ENCODE peak calls at places on chromosomes 2 and 18, in seven cellular contexts. J, Q, W, H, E, C and Y are unnamed samples.

GRCh38 chr18:8433323-8433722 is 175.9 kb upstream of the RAB12 start:
- DNase-seq in J (no peak), Q (no peak), W (no peak), H (no peak), E (no peak), C (no peak), Y (no peak)

GRCh38 chr2:105606081-105606480 is 138.6 kb upstream of the NCK2 start:
- DNase-seq in J (no peak), Q (no peak), W (no peak), H (no peak), E (no peak), C (no peak), Y (no peak)

GRCh38 chr2:171434671-171434980 is 600 bp downstream of the DCAF17 start:
- DNase-seq in J (no peak), Q (no peak), W (no peak), H (no peak), E (no peak), C (no peak), Y (no peak)

GRCh38 chr2:67215214-67215613 is 181.9 kb upstream of the ETAA1 start:
- DNase-seq in J (peak), Q (peak), W (peak), H (peak), E (peak), C (no peak), Y (peak)

GRCh38 chr18:75131455-75132000 is 77.4 kb downstream of the PTGR3 start:
- DNase-seq in J (no peak), Q (no peak), W (no peak), H (no peak), E (no peak), C (no peak), Y (no peak)

GRCh38 chr2:240913810-240914644 is 7.9 kb downstream of the CROCC2 start:
- DNase-seq in J (peak), Q (peak), W (peak), H (peak), E (peak), C (peak), Y (peak)

GRCh38 chr2:47265751-47266231 is 110.7 kb upstream of the STPG4 start:
- DNase-seq in J (no peak), Q (no peak), W (no peak), H (no peak), E (no peak), C (no peak), Y (no peak)

GRCh38 chr2:240884221-240884620 is 11.7 kb downstream of the MAB21L4 start:
- DNase-seq in J (no peak), Q (no peak), W (no peak), H (no peak), E (no peak), C (no peak), Y (no peak)

GRCh38 chr18:25795178-25795577 is 295.2 kb downstream of the SS18 start:
- DNase-seq in J (no peak), Q (no peak), W (no peak), H (no peak), E (no peak), C (no peak), Y (no peak)

GRCh38 chr2:160406591-160407392 is 86.8 kb downstream of the RBMS1 start:
- DNase-seq in J (peak), Q (peak), W (peak), H (peak), E (peak), C (peak), Y (peak)

GRCh38 chr2:204234879-204235278 is 298.3 kb downstream of the ICOS start:
- DNase-seq in J (no peak), Q (no peak), W (no peak), H (peak), E (no peak), C (no peak), Y (no peak)

GRCh38 chr2:88603146-88603545 is 24.1 kb downstream of the EIF2AK3 start:
- DNase-seq in J (no peak), Q (no peak), W (no peak), H (peak), E (no peak), C (no peak), Y (no peak)

GRCh38 chr2:140354544-140354943 is 1574.4 kb upstream of the NXPH2 start:
- DNase-seq in J (no peak), Q (no peak), W (no peak), H (no peak), E (no peak), C (no peak), Y (no peak)

GRCh38 chr2:188333751-188334524 is 42.3 kb downstream of the GULP1 start:
- DNase-seq in J (no peak), Q (no peak), W (no peak), H (peak), E (peak), C (no peak), Y (no peak)

GRCh38 chr2:159227467-159227866 is 59.0 kb downstream of the WDSUB1 start:
- DNase-seq in J (no peak), Q (no peak), W (no peak), H (no peak), E (no peak), C (no peak), Y (no peak)

GRCh38 chr2:98134601-98135000 is 47.6 kb downstream of the VWA3B start:
- DNase-seq in J (no peak), Q (no peak), W (no peak), H (no peak), E (no peak), C (no peak), Y (no peak)

GRCh38 chr2:177172034-177172880 is 40.3 kb upstream of the HNRNPA3 start:
- DNase-seq in J (no peak), Q (no peak), W (no peak), H (peak), E (no peak), C (no peak), Y (peak)

GRCh38 chr2:218026676-218027425 is 24.1 kb upstream of the TNS1 start:
- DNase-seq in J (no peak), Q (no peak), W (peak), H (no peak), E (no peak), C (no peak), Y (no peak)

GRCh38 chr2:205746408-205746785 is 64.1 kb downstream of the NRP2 start:
- DNase-seq in J (no peak), Q (no peak), W (no peak), H (no peak), E (no peak), C (no peak), Y (peak)

GRCh38 chr2:10478298-10478625 is 30.1 kb upstream of the ODC1 start:
- DNase-seq in J (no peak), Q (no peak), W (no peak), H (no peak), E (no peak), C (no peak), Y (no peak)

GRCh38 chr2:195498176-195498575 is 158.8 kb upstream of the SLC39A10 start:
- DNase-seq in J (no peak), Q (peak), W (peak), H (peak), E (peak), C (peak), Y (peak)

GRCh38 chr2:219912530-219912929 is 285.1 kb downstream of the SLC4A3 start:
- DNase-seq in J (no peak), Q (no peak), W (no peak), H (peak), E (peak), C (no peak), Y (no peak)

GRCh38 chr2:16684676-16685339 is 19.2 kb upstream of the CYRIA start:
- DNase-seq in J (no peak), Q (no peak), W (no peak), H (no peak), E (no peak), C (no peak), Y (no peak)

GRCh38 chr2:36376992-36377738 is 21.6 kb downstream of the CRIM1 start:
- DNase-seq in J (no peak), Q (no peak), W (no peak), H (no peak), E (peak), C (no peak), Y (peak)

GRCh38 chr2:69340101-69340775 is 46.8 kb downstream of the GFPT1 start:
- DNase-seq in J (no peak), Q (no peak), W (no peak), H (peak), E (peak), C (no peak), Y (no peak)

DNA sequence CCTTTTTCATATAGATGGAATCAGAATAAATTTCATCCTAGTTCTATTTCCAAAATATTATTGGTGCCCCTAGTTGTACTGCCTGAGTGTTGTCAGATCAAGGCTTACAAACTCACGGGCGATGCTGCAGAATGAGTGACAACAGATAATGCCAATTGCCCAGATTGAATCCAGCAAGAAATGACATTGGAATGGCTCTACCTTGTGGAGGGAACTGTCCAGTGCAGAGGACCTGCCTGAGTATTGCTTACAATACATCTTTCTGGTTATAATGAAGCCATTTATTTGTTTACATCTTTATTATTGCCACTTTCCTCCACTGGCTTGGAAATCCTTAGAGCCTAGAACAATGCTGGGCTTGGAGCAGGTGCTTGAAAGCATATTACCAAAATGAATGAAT is 7.8 kb upstream of the IL1R2 start:
- DNase-seq in J (no peak), Q (no peak), W (no peak), H (no peak), E (no peak), C (no peak), Y (no peak)
- TF ChIP-seq CTCF in J (no peak), Q (no peak), W (peak), H (peak), E (peak), C (no peak), Y (no peak)

DNA sequence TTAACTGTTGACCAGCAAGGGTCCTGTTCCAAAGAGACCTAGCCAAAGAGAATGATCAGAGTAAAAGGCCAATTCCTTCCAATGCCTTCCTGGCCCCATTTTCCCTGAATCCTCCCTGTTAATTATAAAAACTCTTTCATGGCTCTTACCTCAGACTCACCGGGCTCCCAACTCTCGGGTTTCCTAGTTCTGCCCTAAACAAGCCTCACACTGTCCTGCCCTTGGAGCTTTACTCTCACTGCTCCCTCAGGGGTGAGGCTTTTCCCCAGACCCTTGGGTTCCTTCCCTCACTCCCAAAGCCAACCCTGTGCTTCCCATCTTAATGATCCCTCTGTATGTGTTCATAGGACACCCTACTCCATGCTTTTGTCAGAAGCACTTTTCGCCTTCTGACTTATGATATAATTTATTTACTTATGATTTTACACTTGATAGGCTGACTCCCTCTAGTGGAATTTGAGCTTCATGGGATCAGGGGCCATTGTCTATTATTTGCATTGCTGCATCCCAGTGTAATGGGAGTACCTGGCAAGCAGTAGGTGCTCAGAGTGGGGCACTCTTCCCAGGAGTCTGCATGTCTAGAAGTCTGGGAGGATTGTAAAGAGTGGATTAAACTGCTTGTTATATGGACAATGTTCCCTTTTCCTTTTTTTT is 29.9 kb upstream of the ZNG1B start:
- DNase-seq in J (no peak), Q (no peak), W (no peak), H (peak), E (no peak), C (no peak), Y (no peak)
- TF ChIP-seq CTCF in J (no peak), Q (no peak), W (no peak), H (peak), E (peak), C (no peak), Y (no peak)

GRCh38 chr18:32019251-32019943 is 772 bp downstream of the RNF125 start:
- DNase-seq in J (no peak), Q (peak), W (no peak), H (no peak), E (peak), C (peak), Y (peak)
- TF ChIP-seq CTCF in J (no peak), Q (no peak), W (no peak), H (no peak), E (no peak), C (no peak), Y (no peak)

GRCh38 chr18:50275503-50276036 is 5.8 kb downstream of the MBD1 start:
- DNase-seq in J (no peak), Q (no peak), W (no peak), H (no peak), E (no peak), C (no peak), Y (no peak)

GRCh38 chr18:50274044-50274442 is 7.3 kb downstream of the MBD1 start:
- DNase-seq in J (no peak), Q (no peak), W (no peak), H (no peak), E (no peak), C (no peak), Y (no peak)

GRCh38 chr18:50274941-50275340 is 6.4 kb downstream of the MBD1 start:
- DNase-seq in J (no peak), Q (no peak), W (no peak), H (no peak), E (no peak), C (no peak), Y (no peak)

GRCh38 chr18:50272593-50272992 is 6.3 kb upstream of the CFAP53 start:
- DNase-seq in J (no peak), Q (no peak), W (no peak), H (no peak), E (no peak), C (no peak), Y (no peak)

GRCh38 chr18:50273203-50274043 is 7.1 kb upstream of the CFAP53 start:
- DNase-seq in J (no peak), Q (no peak), W (no peak), H (no peak), E (no peak), C (no peak), Y (no peak)
- TF ChIP-seq CTCF in J (no peak), Q (no peak), W (no peak), H (no peak), E (no peak), C (no peak), Y (no peak)

GRCh38 chr2:58871469-58872142 is 630.5 kb upstream of the FANCL start:
- DNase-seq in J (no peak), Q (no peak), W (no peak), H (no peak), E (no peak), C (no peak), Y (no peak)
- TF ChIP-seq CTCF in J (peak), Q (no peak), W (peak), H (no peak), E (no peak), C (no peak), Y (no peak)

DNA sequence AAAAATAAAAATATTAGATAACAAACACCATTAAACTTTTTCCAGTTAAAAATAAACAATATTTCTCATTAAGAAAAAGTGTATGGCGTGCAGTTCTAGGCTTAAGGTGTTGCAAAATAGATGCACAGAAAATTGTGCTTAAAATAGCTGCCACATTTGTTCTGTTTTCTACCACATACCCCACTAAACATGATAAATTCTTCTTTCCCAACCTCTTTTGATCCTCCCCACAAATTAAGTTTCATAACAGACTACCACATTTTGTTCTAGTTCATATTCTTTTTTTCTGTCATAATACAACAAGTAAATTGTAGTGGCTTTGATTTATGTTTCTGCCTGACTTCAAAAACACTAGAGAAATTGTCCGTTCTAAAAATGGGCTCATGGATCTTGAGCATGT is 64.5 kb downstream of the ARHGAP28 start:
- DNase-seq in J (no peak), Q (no peak), W (no peak), H (no peak), E (no peak), C (no peak), Y (no peak)
- TF ChIP-seq CTCF in J (no peak), Q (no peak), W (no peak), H (no peak), E (no peak), C (no peak), Y (no peak)

GRCh38 chr2:111192778-111193368 is 72.2 kb downstream of the BCL2L11 start:
- DNase-seq in J (no peak), Q (no peak), W (no peak), H (no peak), E (no peak), C (no peak), Y (no peak)
- TF ChIP-seq CTCF in J (no peak), Q (no peak), W (no peak), H (no peak), E (no peak), C (no peak), Y (no peak)

DNA sequence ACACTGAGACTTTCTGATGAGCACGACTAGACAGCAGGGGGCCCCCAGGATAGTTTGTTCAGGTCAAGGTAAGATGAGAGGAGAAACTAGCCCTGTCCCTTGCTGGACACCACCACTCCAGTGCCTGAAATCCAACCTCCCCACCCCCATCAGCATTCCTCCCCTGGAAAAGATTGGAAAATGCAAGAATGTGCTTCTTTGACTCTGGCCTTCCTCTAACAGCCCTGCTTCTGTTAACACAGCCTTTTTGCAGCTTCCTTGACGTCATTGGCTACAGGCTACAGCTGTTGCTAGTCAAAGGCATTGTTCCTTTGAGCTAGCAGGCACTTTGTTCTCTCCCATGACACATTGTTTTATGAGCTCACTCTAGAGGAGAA is 20.1 kb upstream of the LTBP1 start:
- DNase-seq in J (no peak), Q (no peak), W (no peak), H (peak), E (no peak), C (no peak), Y (no peak)
- TF ChIP-seq CTCF in J (no peak), Q (no peak), W (no peak), H (no peak), E (no peak), C (no peak), Y (no peak)

GRCh38 chr2:103594823-103595222 is 833.0 kb downstream of the TMEM182 start:
- DNase-seq in J (no peak), Q (no peak), W (no peak), H (no peak), E (no peak), C (no peak), Y (no peak)
- TF ChIP-seq CTCF in J (no peak), Q (no peak), W (no peak), H (no peak), E (no peak), C (no peak), Y (no peak)

GRCh38 chr2:112020561-112020960 is 34.5 kb upstream of the TMEM87B start:
- DNase-seq in J (no peak), Q (no peak), W (peak), H (no peak), E (peak), C (no peak), Y (no peak)
- TF ChIP-seq CTCF in J (no peak), Q (no peak), W (peak), H (no peak), E (peak), C (no peak), Y (peak)